ENCODE peak calls at places on chromosomes 13 and 19, in six cellular contexts. V, S, D, Q, E and R are unnamed samples.

GRCh38 chr19:4393947-4394590 is 6.3 kb downstream of the SH3GL1 start:
- DNase-seq in V (peak), S (no peak), D (no peak), Q (no peak), E (no peak), R (no peak)

GRCh38 chr13:24684600-24684998 is 4.4 kb downstream of the ATP12A start:
- DNase-seq in V (no peak), S (no peak), D (no peak), Q (no peak), E (no peak), R (no peak)

GRCh38 chr19:54333586-54334298 is 5.2 kb downstream of the LILRA4 start:
- DNase-seq in V (no peak), S (no peak), D (no peak), Q (no peak), E (no peak), R (no peak)

GRCh38 chr13:51950722-51951121 is 60.5 kb downstream of the ATP7B start:
- DNase-seq in V (no peak), S (peak), D (no peak), Q (no peak), E (no peak), R (no peak)

GRCh38 chr19:2248136-2249009 is 750 bp upstream of the AMH start:
- DNase-seq in V (no peak), S (no peak), D (no peak), Q (no peak), E (no peak), R (no peak)

GRCh38 chr13:113887700-113888201 is 23.9 kb upstream of the GAS6 start:
- DNase-seq in V (no peak), S (no peak), D (no peak), Q (no peak), E (no peak), R (no peak)

GRCh38 chr13:48448963-48449614 is 36.2 kb upstream of the LPAR6 start:
- DNase-seq in V (no peak), S (no peak), D (no peak), Q (no peak), E (peak), R (no peak)

GRCh38 chr19:14814982-14815381 is 20.0 kb downstream of the OR7A5 start:
- DNase-seq in V (no peak), S (no peak), D (no peak), Q (no peak), E (no peak), R (no peak)

GRCh38 chr13:69856331-69856730 is 251.3 kb upstream of the ATXN8OS start:
- DNase-seq in V (peak), S (no peak), D (no peak), Q (no peak), E (no peak), R (no peak)

GRCh38 chr13:43698009-43698408 is 88.8 kb downstream of the ENOX1 start:
- DNase-seq in V (no peak), S (no peak), D (no peak), Q (no peak), E (no peak), R (no peak)

GRCh38 chr13:111034811-111035210 is 80.3 kb upstream of the ARHGEF7 start:
- DNase-seq in V (no peak), S (no peak), D (no peak), Q (no peak), E (peak), R (no peak)

GRCh38 chr13:95492044-95492801 is 60.3 kb upstream of the CLDN10 start:
- DNase-seq in V (peak), S (no peak), D (no peak), Q (no peak), E (no peak), R (no peak)

GRCh38 chr13:45630791-45631190 is 15.3 kb upstream of the ERICH6B start:
- DNase-seq in V (no peak), S (no peak), D (no peak), Q (no peak), E (no peak), R (no peak)

GRCh38 chr19:45906221-45906620 is 3.8 kb upstream of the MYPOP start:
- DNase-seq in V (no peak), S (no peak), D (no peak), Q (no peak), E (no peak), R (peak)

GRCh38 chr13:33195693-33196464 is 89.7 kb downstream of the STARD13 start:
- DNase-seq in V (no peak), S (no peak), D (no peak), Q (no peak), E (no peak), R (no peak)

GRCh38 chr19:18700501-18701249 is 17.2 kb downstream of the CRTC1 start:
- DNase-seq in V (peak), S (peak), D (peak), Q (peak), E (no peak), R (no peak)

GRCh38 chr13:39016789-39017188 is 21.1 kb downstream of the PROSER1 start:
- DNase-seq in V (peak), S (no peak), D (no peak), Q (no peak), E (no peak), R (no peak)

GRCh38 chr13:30148171-30148754 is 159.1 kb downstream of the KATNAL1 start:
- DNase-seq in V (no peak), S (no peak), D (peak), Q (no peak), E (no peak), R (no peak)

GRCh38 chr13:23969672-23970071 is 72.4 kb upstream of the C1QTNF9B start:
- DNase-seq in V (no peak), S (no peak), D (no peak), Q (no peak), E (no peak), R (no peak)

GRCh38 chr19:55716531-55716930 is 21.7 kb downstream of the NLRP9 start:
- DNase-seq in V (no peak), S (no peak), D (no peak), Q (no peak), E (no peak), R (no peak)

GRCh38 chr13:50757021-50757420 is 86.5 kb downstream of the DLEU7 start:
- DNase-seq in V (no peak), S (no peak), D (no peak), Q (no peak), E (no peak), R (no peak)

GRCh38 chr19:39372047-39372802 is 18.7 kb downstream of the PAF1 start:
- DNase-seq in V (no peak), S (peak), D (no peak), Q (peak), E (peak), R (no peak)

GRCh38 chr19:3045885-3046603 is 16.3 kb downstream of the TLE5 start:
- DNase-seq in V (peak), S (no peak), D (no peak), Q (no peak), E (no peak), R (no peak)

GRCh38 chr13:92232880-92233279 is 834.5 kb downstream of the GPC5 start:
- DNase-seq in V (no peak), S (no peak), D (no peak), Q (no peak), E (no peak), R (no peak)

GRCh38 chr13:50197705-50198104 is 182.5 kb downstream of the KCNRG start:
- DNase-seq in V (no peak), S (no peak), D (no peak), Q (no peak), E (no peak), R (no peak)

GRCh38 chr13:34338102-34338501 is 520.2 kb downstream of the RFC3 start:
- DNase-seq in V (no peak), S (no peak), D (no peak), Q (no peak), E (no peak), R (no peak)

GRCh38 chr13:113763961-113764792 is 5.2 kb downstream of the TMEM255B start:
- DNase-seq in V (no peak), S (no peak), D (no peak), Q (no peak), E (no peak), R (no peak)

GRCh38 chr19:8612807-8613171 is 2.3 kb upstream of the ADAMTS10 start:
- DNase-seq in V (no peak), S (no peak), D (no peak), Q (no peak), E (no peak), R (no peak)

GRCh38 chr13:92221916-92222315 is 823.5 kb downstream of the GPC5 start:
- DNase-seq in V (peak), S (no peak), D (no peak), Q (no peak), E (no peak), R (no peak)

GRCh38 chr19:30799854-30800755 is 427.9 kb downstream of the ZNF536 start:
- DNase-seq in V (peak), S (peak), D (no peak), Q (peak), E (no peak), R (no peak)

GRCh38 chr13:44583126-44583525 is 7.0 kb upstream of the TSC22D1 start:
- DNase-seq in V (no peak), S (no peak), D (no peak), Q (no peak), E (no peak), R (no peak)

GRCh38 chr13:34308725-34309124 is 490.8 kb downstream of the RFC3 start:
- DNase-seq in V (no peak), S (no peak), D (no peak), Q (no peak), E (no peak), R (peak)

GRCh38 chr19:43675269-43675879 is 5.4 kb upstream of the PLAUR start:
- DNase-seq in V (no peak), S (no peak), D (no peak), Q (no peak), E (no peak), R (peak)

GRCh38 chr19:43672061-43672679 is 2.2 kb upstream of the PLAUR start:
- DNase-seq in V (peak), S (no peak), D (no peak), Q (no peak), E (no peak), R (no peak)

GRCh38 chr19:43675906-43676305 is 5.9 kb upstream of the PLAUR start:
- DNase-seq in V (no peak), S (no peak), D (no peak), Q (no peak), E (no peak), R (no peak)

GRCh38 chr19:43673702-43674629 is 4.0 kb upstream of the PLAUR start:
- DNase-seq in V (no peak), S (peak), D (no peak), Q (no peak), E (no peak), R (no peak)

GRCh38 chr19:43674630-43674982 is 4.6 kb upstream of the PLAUR start:
- DNase-seq in V (no peak), S (no peak), D (no peak), Q (no peak), E (no peak), R (no peak)
- H3K27ac ChIP-seq in V (no peak), S (peak), D (no peak), Q (peak), E (no peak), R (peak)

DNA sequence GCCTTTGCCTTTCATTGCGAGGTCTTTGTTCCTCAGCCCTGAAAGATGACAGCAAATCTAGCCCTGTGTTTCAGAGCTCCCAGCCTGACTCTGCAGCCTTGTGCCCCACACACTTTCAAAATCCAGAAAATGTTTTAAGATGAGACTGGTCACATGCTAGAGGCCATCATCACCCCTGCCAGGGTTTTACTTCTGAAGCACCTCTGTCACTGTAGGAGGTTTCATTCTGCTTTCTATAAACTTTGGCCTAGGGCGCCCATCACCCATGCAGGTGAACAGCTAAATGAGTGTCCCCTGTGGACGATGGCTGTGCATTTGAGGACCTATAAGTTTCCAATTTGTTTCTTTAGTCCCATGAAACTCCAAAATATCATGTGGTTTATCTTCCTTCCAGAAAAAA is 574.2 kb downstream of the MYO16 start:
- DNase-seq in V (peak), S (no peak), D (no peak), Q (no peak), E (no peak), R (no peak)
- H3K27ac ChIP-seq in V (no peak), S (no peak), D (no peak), Q (no peak), E (no peak), R (no peak)

DNA sequence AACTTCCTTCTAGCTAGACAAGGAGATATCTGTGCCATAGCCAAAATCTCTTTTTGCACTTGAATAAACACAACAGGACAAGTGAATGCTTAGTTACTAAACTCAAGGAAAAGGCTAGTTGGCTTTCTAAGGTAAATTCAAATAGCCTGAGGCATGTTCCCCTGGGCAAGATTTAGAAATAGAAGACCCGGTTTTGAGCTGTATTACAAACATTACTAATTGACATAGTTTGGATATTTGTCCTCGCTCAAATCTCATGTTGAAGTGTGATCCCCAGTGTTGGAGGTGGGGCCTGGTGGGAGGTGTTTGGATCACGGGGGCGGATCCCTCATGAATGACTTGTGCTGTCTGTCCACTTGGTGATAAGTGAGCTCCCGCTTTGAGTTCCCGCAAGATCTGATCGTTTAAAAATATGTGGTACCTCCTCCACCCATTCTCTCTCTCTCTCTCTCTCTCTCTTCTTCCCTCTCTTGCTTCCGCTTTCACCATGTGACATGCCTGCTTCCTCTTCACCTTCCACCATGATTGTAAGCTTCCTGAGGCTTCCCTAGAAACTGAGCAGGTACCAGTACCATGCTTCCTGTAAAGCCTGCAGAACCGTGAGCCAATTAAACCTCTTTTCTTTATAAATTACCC is 3.9 kb upstream of the KBTBD6 start:
- DNase-seq in V (no peak), S (no peak), D (no peak), Q (no peak), E (no peak), R (no peak)
- H3K27ac ChIP-seq in V (no peak), S (no peak), D (no peak), Q (no peak), E (no peak), R (peak)

GRCh38 chr13:98915563-98916348 is 62.1 kb downstream of the DOCK9 start:
- DNase-seq in V (no peak), S (no peak), D (no peak), Q (no peak), E (no peak), R (no peak)

GRCh38 chr13:98909016-98909415 is 68.8 kb downstream of the DOCK9 start:
- DNase-seq in V (no peak), S (no peak), D (no peak), Q (no peak), E (no peak), R (peak)

GRCh38 chr13:98912846-98913245 is 65.0 kb downstream of the DOCK9 start:
- DNase-seq in V (no peak), S (no peak), D (no peak), Q (no peak), E (no peak), R (no peak)

GRCh38 chr13:98906746-98907502 is 70.9 kb downstream of the DOCK9 start:
- DNase-seq in V (no peak), S (no peak), D (no peak), Q (no peak), E (no peak), R (no peak)

GRCh38 chr13:98910501-98910951 is 67.3 kb downstream of the DOCK9 start:
- DNase-seq in V (no peak), S (peak), D (peak), Q (no peak), E (no peak), R (peak)
- H3K27ac ChIP-seq in V (no peak), S (peak), D (peak), Q (peak), E (peak), R (peak)

GRCh38 chr13:105363747-105364177 is 1171.7 kb downstream of the EFNB2 start:
- DNase-seq in V (peak), S (no peak), D (no peak), Q (no peak), E (no peak), R (no peak)

GRCh38 chr13:105370011-105370645 is 1165.3 kb downstream of the EFNB2 start:
- DNase-seq in V (no peak), S (no peak), D (no peak), Q (no peak), E (no peak), R (no peak)

GRCh38 chr13:105368781-105369180 is 1166.7 kb downstream of the EFNB2 start:
- DNase-seq in V (no peak), S (no peak), D (no peak), Q (no peak), E (no peak), R (no peak)

DNA sequence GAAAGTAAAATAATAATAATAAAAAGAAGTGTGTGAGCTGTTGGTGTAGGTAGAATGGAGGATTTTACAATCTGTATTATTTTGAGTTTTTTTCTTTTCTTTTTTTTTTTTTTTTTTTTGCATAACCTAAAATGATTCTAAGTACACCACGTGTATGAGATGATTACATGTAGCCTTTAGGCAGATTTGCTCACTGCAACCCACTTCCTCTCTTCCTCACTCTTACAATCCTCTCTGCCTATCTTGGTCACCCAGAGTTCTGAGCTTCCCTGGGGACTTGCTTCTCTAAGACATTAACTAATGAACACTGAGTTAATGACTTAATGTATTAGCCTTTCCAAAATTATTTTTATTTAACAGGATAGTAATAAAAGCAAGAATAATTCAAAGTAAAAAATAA is 1169.6 kb downstream of the EFNB2 start:
- DNase-seq in V (no peak), S (no peak), D (no peak), Q (no peak), E (no peak), R (no peak)
- H3K27ac ChIP-seq in V (no peak), S (no peak), D (no peak), Q (no peak), E (no peak), R (no peak)

GRCh38 chr13:40446365-40446764 is 220.1 kb downstream of the FOXO1 start:
- DNase-seq in V (no peak), S (no peak), D (no peak), Q (no peak), E (no peak), R (no peak)
- H3K27ac ChIP-seq in V (no peak), S (no peak), D (no peak), Q (no peak), E (no peak), R (peak)